ENCODE peak calls at places on chromosomes 3 and 15, in five cellular contexts. M is heart right ventricle; D is effector memory CD4-positive, alpha-beta T cell; X is tibial nerve; P is PC-3. Y is an unnamed sample.

GRCh38 chr15:28147827-28148226 is 48.7 kb upstream of the OCA2 start:
- DNase-seq in P (no peak), X (no peak), M (no peak), D (no peak), Y (no peak)

GRCh38 chr3:52404391-52404790 is 40.5 kb downstream of the SEMA3G start:
- DNase-seq in M (no peak), D (no peak), X (no peak), P (no peak), Y (no peak)

GRCh38 chr15:66997212-66997611 is 68.2 kb upstream of the SMAD3 start:
- DNase-seq in P (peak), D (no peak), X (no peak), M (no peak), Y (no peak)

GRCh38 chr15:96181873-96182301 is 148.6 kb upstream of the NR2F2 start:
- DNase-seq in M (peak), X (peak), P (no peak), D (no peak), Y (no peak)

GRCh38 chr3:47370887-47371697 is 9.7 kb upstream of the PTPN23 start:
- DNase-seq in P (no peak), M (no peak), X (no peak), D (peak), Y (peak)

GRCh38 chr15:99565031-99565280 is 828 bp upstream of the MEF2A start:
- DNase-seq in M (no peak), D (no peak), X (no peak), P (no peak), Y (no peak)

GRCh38 chr3:111636506-111636905 is 41.4 kb upstream of the ZBED2 start:
- DNase-seq in D (no peak), P (no peak), X (no peak), M (no peak), Y (no peak)

GRCh38 chr3:125118600-125118999 is 62.8 kb upstream of the HEG1 start:
- DNase-seq in D (no peak), X (no peak), M (no peak), P (no peak), Y (no peak)

GRCh38 chr15:87224409-87224808 is 1032.1 kb downstream of the NTRK3 start:
- DNase-seq in X (no peak), D (no peak), M (no peak), P (peak), Y (no peak)

GRCh38 chr15:87228460-87228859 is 1028.1 kb downstream of the NTRK3 start:
- DNase-seq in D (no peak), X (no peak), M (no peak), P (no peak), Y (no peak)

GRCh38 chr15:87227846-87228245 is 1028.7 kb downstream of the NTRK3 start:
- DNase-seq in M (no peak), D (no peak), X (no peak), P (no peak), Y (no peak)
- H3K4me3 ChIP-seq in M (no peak), D (no peak), X (no peak), P (no peak), Y (no peak)

DNA sequence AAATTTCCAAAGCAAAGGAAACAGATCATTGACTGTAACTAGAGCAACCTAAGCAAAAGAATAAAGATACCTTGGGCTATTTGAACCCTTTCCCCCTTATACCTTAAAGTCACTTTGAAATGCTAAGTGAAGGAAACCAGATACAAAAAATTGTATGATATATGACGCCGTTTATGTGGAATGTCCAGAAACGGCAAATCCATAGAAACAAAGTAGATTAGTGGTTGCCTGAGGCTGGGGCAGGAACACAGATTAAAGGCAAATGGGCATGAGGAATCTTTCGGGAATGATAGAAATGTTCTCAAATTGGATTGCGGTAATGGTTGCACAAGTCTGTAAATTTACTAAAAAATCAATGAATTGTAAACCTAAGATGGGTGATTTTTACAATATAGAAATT is 160.1 kb upstream of the CCDC54 start:
- DNase-seq in M (no peak), P (peak), X (no peak), D (no peak), Y (no peak)
- H3K4me3 ChIP-seq in M (no peak), P (peak), X (no peak), D (no peak), Y (no peak)

GRCh38 chr3:128725932-128726690 is at the start of gene RAB7A:
- DNase-seq in X (peak), P (peak), D (peak), M (peak), Y (peak)

GRCh38 chr3:128727996-128728395 is 2.0 kb downstream of the RAB7A start:
- DNase-seq in D (no peak), M (no peak), X (no peak), P (peak), Y (no peak)

GRCh38 chr3:128727059-128727458 is 1.1 kb downstream of the RAB7A start:
- DNase-seq in P (no peak), D (no peak), M (no peak), X (no peak), Y (no peak)

GRCh38 chr3:128726691-128727031 is 678 bp downstream of the RAB7A start:
- DNase-seq in M (peak), D (peak), X (peak), P (peak), Y (peak)

GRCh38 chr3:128727485-128727884 is 1.5 kb downstream of the RAB7A start:
- DNase-seq in P (peak), D (no peak), X (no peak), M (no peak), Y (no peak)
- H3K4me3 ChIP-seq in P (peak), D (peak), X (peak), M (peak), Y (peak)

GRCh38 chr3:194296832-194297666 is 54.1 kb downstream of the CPN2 start:
- DNase-seq in P (no peak), D (no peak), M (no peak), X (no peak), Y (no peak)

GRCh38 chr3:194300936-194301335 is 50.2 kb downstream of the CPN2 start:
- DNase-seq in M (no peak), P (no peak), D (no peak), X (no peak), Y (no peak)

GRCh38 chr3:194301730-194302129 is 49.4 kb downstream of the CPN2 start:
- DNase-seq in M (no peak), X (no peak), P (no peak), D (no peak), Y (no peak)

GRCh38 chr3:194298331-194299227 is 52.5 kb downstream of the CPN2 start:
- DNase-seq in X (no peak), M (no peak), D (no peak), P (no peak), Y (no peak)

GRCh38 chr3:194300392-194300758 is 50.8 kb downstream of the CPN2 start:
- DNase-seq in D (no peak), P (no peak), M (peak), X (peak), Y (no peak)
- H3K4me3 ChIP-seq in D (no peak), P (no peak), M (no peak), X (no peak), Y (no peak)

GRCh38 chr15:75672646-75673425 is 25.1 kb downstream of the SNX33 start:
- DNase-seq in X (no peak), D (no peak), P (no peak), M (no peak), Y (no peak)
- H3K4me3 ChIP-seq in X (no peak), D (no peak), P (no peak), M (no peak), Y (no peak)

DNA sequence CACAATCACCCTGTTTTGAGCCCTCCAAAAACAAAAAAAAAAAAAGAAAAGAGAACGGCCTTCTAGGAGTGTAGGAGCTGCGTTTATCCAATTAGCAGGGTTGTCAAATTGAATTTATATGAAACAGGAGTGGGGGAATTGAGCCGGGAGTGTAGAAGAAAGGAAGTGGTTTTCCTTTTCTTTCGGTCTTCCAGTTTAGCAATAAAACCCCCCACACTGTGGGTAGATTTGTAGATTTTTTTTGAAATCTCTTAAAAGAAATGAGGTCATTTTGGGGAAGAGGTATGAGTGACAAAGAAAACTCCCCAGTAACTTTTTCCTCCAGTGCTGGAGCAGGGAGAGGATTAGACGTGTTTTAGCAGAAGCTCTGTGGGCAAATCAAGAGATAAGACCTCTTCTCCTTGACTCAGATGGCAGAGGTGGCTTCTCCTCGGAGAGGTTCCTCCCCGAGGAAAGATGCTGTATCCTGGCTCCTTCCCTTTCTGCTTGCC is 30.8 kb downstream of the BOC start:
- DNase-seq in X (no peak), P (no peak), M (no peak), D (no peak), Y (no peak)
- H3K4me3 ChIP-seq in X (no peak), P (no peak), M (no peak), D (no peak), Y (no peak)